ENCODE peak calls at places on chromosomes 16 and 17, in nine cellular contexts. N is esophagus muscularis mucosa, D is NT2/D1, L is heart right ventricle, V is adipocyte, G is left ventricle myocardium inferior, F is prostate gland, Q is aorta, U is Peyer's patch. A is an unnamed sample. For H3K36me3, the result is how much of the 10 kb centered on the place peaks cover.

GRCh38 chr17:4986403-4986802 is 1.1 kb downstream of the CAMTA2 start:
- DNase-seq in N (no peak), D (no peak), L (no peak), V (peak), G (no peak), F (no peak), Q (no peak), U (no peak), A (no peak)

GRCh38 chr17:19003966-19004600 is 481 bp downstream of the FAM83G start:
- DNase-seq in N (no peak), D (no peak), L (no peak), V (peak), G (no peak), F (no peak), Q (peak), U (peak), A (peak)

GRCh38 chr16:4410335-4411075 is 5.9 kb downstream of the CORO7 start:
- DNase-seq in N (no peak), D (no peak), L (no peak), V (peak), G (no peak), F (peak), Q (no peak), U (peak), A (no peak)

GRCh38 chr17:16516594-16517018 is 24.6 kb upstream of the LRRC75A start:
- DNase-seq in N (no peak), D (no peak), L (peak), V (peak), G (no peak), F (no peak), Q (no peak), U (peak), A (no peak)

GRCh38 chr17:3959295-3959899 is 4.8 kb downstream of the ATP2A3 start:
- DNase-seq in N (no peak), D (no peak), L (no peak), V (peak), G (no peak), F (peak), Q (no peak), U (peak), A (no peak)

GRCh38 chr16:23371368-23371767 is 69.3 kb downstream of the SCNN1B start:
- DNase-seq in N (no peak), D (no peak), L (no peak), V (no peak), G (no peak), F (no peak), Q (no peak), U (no peak), A (no peak)

GRCh38 chr16:74305978-74306784 is 9.6 kb downstream of the PSMD7 start:
- DNase-seq in N (no peak), D (no peak), L (no peak), V (no peak), G (no peak), F (no peak), Q (no peak), U (no peak), A (no peak)

GRCh38 chr16:78237346-78237745 is 137.9 kb downstream of the WWOX start:
- DNase-seq in N (no peak), D (no peak), L (peak), V (no peak), G (peak), F (no peak), Q (no peak), U (no peak), A (no peak)

GRCh38 chr17:29621751-29622194 is 939 bp downstream of the CORO6 start:
- DNase-seq in N (no peak), D (no peak), L (no peak), V (no peak), G (no peak), F (no peak), Q (no peak), U (no peak), A (no peak)

GRCh38 chr16:76108460-76108859 is 168.7 kb upstream of the CNTNAP4 start:
- DNase-seq in N (no peak), D (no peak), L (no peak), V (no peak), G (no peak), F (no peak), Q (no peak), U (no peak), A (no peak)

GRCh38 chr17:66953661-66954060 is 10.8 kb upstream of the CACNG4 start:
- DNase-seq in N (no peak), D (no peak), L (no peak), V (no peak), G (no peak), F (peak), Q (no peak), U (no peak), A (no peak)

GRCh38 chr17:76241205-76241539 is 879 bp upstream of the RNF157 start:
- DNase-seq in N (no peak), D (no peak), L (no peak), V (peak), G (no peak), F (no peak), Q (peak), U (peak), A (no peak)

GRCh38 chr16:83744521-83744981 is 63.2 kb upstream of the HSBP1 start:
- DNase-seq in N (no peak), D (peak), L (no peak), V (peak), G (peak), F (no peak), Q (no peak), U (peak), A (no peak)

GRCh38 chr17:74552037-74552436 is 6.1 kb upstream of the CD300C start:
- DNase-seq in N (no peak), D (no peak), L (no peak), V (no peak), G (no peak), F (no peak), Q (no peak), U (no peak), A (no peak)

GRCh38 chr16:58126451-58126968 is 2.7 kb downstream of the CFAP20 start:
- DNase-seq in N (no peak), D (no peak), L (no peak), V (no peak), G (no peak), F (no peak), Q (no peak), U (no peak), A (no peak)

GRCh38 chr16:57834936-57835335 is 32.6 kb upstream of the KIFC3 start:
- DNase-seq in N (no peak), D (no peak), L (no peak), V (no peak), G (no peak), F (no peak), Q (no peak), U (no peak), A (no peak)

GRCh38 chr17:4199818-4200402 is 56.9 kb downstream of the CYB5D2 start:
- DNase-seq in N (no peak), D (peak), L (no peak), V (peak), G (no peak), F (no peak), Q (no peak), U (peak), A (no peak)

GRCh38 chr16:80526418-80527061 is 14.3 kb upstream of the DYNLRB2 start:
- DNase-seq in N (no peak), D (peak), L (peak), V (peak), G (no peak), F (peak), Q (no peak), U (peak), A (no peak)

GRCh38 chr17:4499431-4500187 is 928 bp downstream of the SPNS2 start:
- DNase-seq in N (no peak), D (no peak), L (peak), V (peak), G (no peak), F (no peak), Q (no peak), U (no peak), A (peak)

GRCh38 chr16:15509593-15510520 is 75.5 kb downstream of the BMERB1 start:
- DNase-seq in N (no peak), D (no peak), L (no peak), V (no peak), G (no peak), F (no peak), Q (no peak), U (no peak), A (no peak)

GRCh38 chr17:45428954-45429337 is 3.7 kb downstream of the ARHGAP27 start:
- DNase-seq in N (no peak), D (no peak), L (no peak), V (no peak), G (no peak), F (no peak), Q (peak), U (no peak), A (no peak)

GRCh38 chr16:58299757-58300349 is 5.0 kb upstream of the PRSS54 start:
- DNase-seq in N (no peak), D (peak), L (peak), V (peak), G (no peak), F (no peak), Q (no peak), U (no peak), A (no peak)

GRCh38 chr17:55456307-55457240 is 34.9 kb upstream of the MMD start:
- DNase-seq in N (no peak), D (no peak), L (no peak), V (no peak), G (no peak), F (no peak), Q (no peak), U (no peak), A (no peak)

GRCh38 chr16:4401510-4401909 is 14.9 kb downstream of the CORO7 start:
- DNase-seq in N (no peak), D (no peak), L (no peak), V (no peak), G (no peak), F (no peak), Q (no peak), U (no peak), A (no peak)

GRCh38 chr17:57655564-57655963 is 89.5 kb downstream of the CCDC182 start:
- DNase-seq in N (no peak), D (no peak), L (no peak), V (no peak), G (no peak), F (no peak), Q (no peak), U (no peak), A (no peak)
- H3K36me3 ChIP-seq in N (under half), D (under half), L (under half), V (under half), G (under half), F (under half), Q (under half), U (under half), A (under half)

GRCh38 chr16:85910854-85911247 is 11.9 kb downstream of the IRF8 start:
- DNase-seq in N (no peak), D (no peak), L (no peak), V (no peak), G (no peak), F (no peak), Q (peak), U (no peak), A (no peak)

GRCh38 chr16:85910073-85910853 is 11.3 kb downstream of the IRF8 start:
- DNase-seq in N (no peak), D (no peak), L (no peak), V (no peak), G (no peak), F (no peak), Q (peak), U (peak), A (peak)

GRCh38 chr16:85908889-85909584 is 10.1 kb downstream of the IRF8 start:
- DNase-seq in N (no peak), D (no peak), L (no peak), V (no peak), G (no peak), F (no peak), Q (peak), U (peak), A (no peak)

GRCh38 chr16:85906349-85906748 is 7.4 kb downstream of the IRF8 start:
- DNase-seq in N (no peak), D (no peak), L (no peak), V (no peak), G (no peak), F (no peak), Q (peak), U (no peak), A (peak)

DNA sequence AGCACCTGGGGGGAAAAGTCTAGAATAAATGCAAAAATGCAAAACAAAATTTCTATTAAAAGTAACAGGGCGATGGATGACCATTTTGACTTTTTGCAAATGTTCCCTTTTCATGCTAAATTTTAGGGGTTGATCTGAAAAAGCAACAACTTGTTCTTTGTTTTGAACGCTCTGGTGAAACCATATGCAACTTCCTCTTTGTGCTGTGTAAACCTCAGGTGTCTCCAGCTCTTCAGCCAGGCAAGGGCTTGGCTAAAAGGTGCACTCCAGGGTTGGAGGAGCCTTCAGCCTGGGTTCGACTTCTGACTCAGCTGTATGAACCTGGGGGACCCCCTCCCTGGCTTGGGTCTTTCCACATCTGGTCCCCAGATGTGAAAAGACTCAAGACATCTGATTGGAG is 9.5 kb downstream of the IRF8 start:
- DNase-seq in N (no peak), D (no peak), L (no peak), V (no peak), G (no peak), F (no peak), Q (peak), U (peak), A (no peak)
- H3K36me3 ChIP-seq in N (under half), D (under half), L (under half), V (under half), G (under half), F (under half), Q (under half), U (under half), A (under half)

GRCh38 chr17:73133911-73134649 is 30.7 kb upstream of the SSTR2 start:
- DNase-seq in N (no peak), D (no peak), L (no peak), V (no peak), G (no peak), F (no peak), Q (no peak), U (no peak), A (no peak)
- H3K36me3 ChIP-seq in N (under half), D (under half), L (under half), V (under half), G (under half), F (under half), Q (under half), U (under half), A (under half)

DNA sequence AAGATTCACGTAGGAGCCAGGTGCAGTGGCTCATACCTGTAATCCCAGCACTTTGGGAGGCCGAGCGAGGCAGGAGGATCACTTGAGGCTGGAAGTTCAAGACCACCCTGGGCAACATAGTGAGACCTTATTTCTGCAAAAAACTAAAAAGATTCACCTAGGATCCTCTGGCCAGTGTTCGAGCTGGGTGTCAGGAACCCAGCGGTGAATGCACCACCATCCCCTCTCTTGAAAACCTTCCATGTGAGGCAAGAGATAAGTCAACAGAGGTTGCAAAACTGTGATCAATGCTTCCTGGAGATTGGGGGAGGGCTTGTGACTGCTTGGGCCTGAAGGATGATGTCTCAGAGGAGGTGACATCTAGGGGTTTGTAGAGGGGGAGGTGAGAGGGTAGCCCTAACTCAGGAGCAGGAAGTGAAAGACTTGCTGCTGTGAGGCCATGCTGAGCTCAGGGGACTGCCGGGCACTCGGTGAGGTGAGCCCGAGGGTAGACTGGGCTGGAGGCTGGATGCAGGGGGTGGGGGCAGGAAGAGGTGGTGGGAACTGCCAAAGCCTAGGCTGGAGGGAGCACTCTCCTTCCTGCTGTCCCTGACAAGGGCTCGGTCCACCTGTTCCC is 11.7 kb downstream of the GJD3 start:
- DNase-seq in N (no peak), D (no peak), L (no peak), V (no peak), G (no peak), F (no peak), Q (no peak), U (no peak), A (no peak)
- H3K36me3 ChIP-seq in N (half or more), D (half or more), L (under half), V (half or more), G (half or more), F (under half), Q (under half), U (under half), A (under half)

DNA sequence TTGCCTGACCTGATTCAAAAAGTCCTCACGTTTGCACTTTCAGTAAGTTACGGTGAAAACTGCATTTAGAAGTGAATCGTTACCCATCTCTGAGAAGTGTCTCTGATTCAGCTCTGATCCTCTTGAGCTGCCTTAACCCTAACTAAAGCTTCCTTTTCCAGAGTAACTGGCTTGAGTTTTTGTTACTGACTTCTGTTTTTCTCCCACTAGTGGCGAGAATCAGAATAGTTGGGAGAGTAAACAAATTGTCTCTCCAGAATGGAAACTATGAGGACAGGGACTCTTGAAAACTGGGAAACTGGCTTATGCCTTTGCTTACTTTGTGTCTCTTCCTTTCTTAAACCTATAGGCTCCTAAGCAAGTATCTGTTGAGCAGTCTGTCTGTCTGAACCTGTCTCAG is 31.3 kb upstream of the KPNB1 start:
- DNase-seq in N (no peak), D (no peak), L (no peak), V (peak), G (no peak), F (no peak), Q (no peak), U (no peak), A (no peak)
- H3K36me3 ChIP-seq in N (half or more), D (half or more), L (under half), V (half or more), G (half or more), F (under half), Q (under half), U (under half), A (under half)

GRCh38 chr17:8489841-8490240 is 54.2 kb downstream of the NDEL1 start:
- DNase-seq in N (no peak), D (no peak), L (no peak), V (no peak), G (no peak), F (no peak), Q (no peak), U (no peak), A (no peak)
- H3K36me3 ChIP-seq in N (half or more), D (half or more), L (under half), V (under half), G (half or more), F (under half), Q (under half), U (under half), A (under half)

DNA sequence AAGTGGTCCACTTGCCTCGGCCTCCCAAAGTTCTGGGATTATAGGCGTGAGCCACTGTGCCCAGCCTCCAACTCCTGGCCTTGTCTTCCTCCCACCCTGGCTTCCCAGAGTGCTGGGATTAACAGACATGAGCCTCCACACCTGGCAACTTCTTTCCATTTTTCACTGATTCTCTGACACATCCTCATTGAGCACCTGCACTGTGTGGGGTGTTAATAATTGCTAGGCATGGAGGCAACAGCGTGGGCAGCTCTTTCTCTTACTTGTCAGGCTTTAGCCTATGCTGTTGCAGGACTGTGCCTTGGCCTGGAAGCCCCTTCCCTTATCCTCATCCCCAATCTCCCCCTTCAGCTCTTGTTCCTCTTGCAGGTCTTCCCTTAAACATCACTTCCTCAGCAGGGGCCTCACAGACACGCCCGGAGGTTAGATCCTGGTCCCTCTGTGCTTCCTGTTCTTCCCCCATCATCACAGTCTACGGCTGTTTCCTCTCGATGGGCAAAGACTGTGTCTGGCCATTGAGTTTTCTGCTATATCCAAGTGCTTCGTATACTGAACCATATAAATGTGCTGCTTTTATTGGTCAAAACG is 7.9 kb downstream of the QPRT start:
- DNase-seq in N (no peak), D (no peak), L (no peak), V (no peak), G (no peak), F (no peak), Q (no peak), U (no peak), A (no peak)
- H3K36me3 ChIP-seq in N (under half), D (half or more), L (under half), V (under half), G (under half), F (under half), Q (under half), U (under half), A (under half)

A was measured in pancreas.